ENCODE peak calls at places on chromosomes 16 and 17, in six cellular contexts. H, S, E, Y, X and Q are unnamed samples.

GRCh38 chr16:68370921-68371651 is 60.3 kb downstream of the PRMT7 start:
- DNase-seq in H (no peak), S (no peak), E (no peak), Y (no peak), X (no peak), Q (no peak)

GRCh38 chr16:29986931-29987330 is 8.5 kb downstream of the HIRIP3 start:
- DNase-seq in H (no peak), S (no peak), E (no peak), Y (no peak), X (no peak), Q (no peak)

GRCh38 chr17:72984145-72984924 is 108.2 kb downstream of the SLC39A11 start:
- DNase-seq in H (no peak), S (no peak), E (no peak), Y (peak), X (no peak), Q (no peak)

GRCh38 chr16:69443809-69444611 is 19.6 kb downstream of the CYB5B start:
- DNase-seq in H (peak), S (no peak), E (no peak), Y (no peak), X (no peak), Q (no peak)

GRCh38 chr16:17467923-17468540 is 2.7 kb downstream of the XYLT1 start:
- DNase-seq in H (peak), S (peak), E (peak), Y (peak), X (peak), Q (no peak)

GRCh38 chr16:65083181-65083845 is 38.5 kb downstream of the CDH11 start:
- DNase-seq in H (no peak), S (no peak), E (no peak), Y (no peak), X (no peak), Q (no peak)

GRCh38 chr16:69894675-69895074 is 56.5 kb upstream of the CLEC18A start:
- DNase-seq in H (no peak), S (no peak), E (peak), Y (no peak), X (no peak), Q (no peak)

GRCh38 chr16:71424626-71425025 is 17.2 kb downstream of the TLE7 start:
- DNase-seq in H (no peak), S (no peak), E (no peak), Y (no peak), X (no peak), Q (no peak)

GRCh38 chr17:3695723-3696411 is at the start of gene P2RX5:
- DNase-seq in H (no peak), S (no peak), E (peak), Y (peak), X (peak), Q (no peak)

GRCh38 chr16:1134776-1135458 is 18.0 kb upstream of the CACNA1H start:
- DNase-seq in H (no peak), S (no peak), E (no peak), Y (no peak), X (no peak), Q (no peak)

GRCh38 chr17:46964315-46965265 is 14.5 kb downstream of the RPRML start:
- DNase-seq in H (no peak), S (no peak), E (peak), Y (peak), X (no peak), Q (no peak)

GRCh38 chr16:78628526-78628925 is 529.1 kb downstream of the WWOX start:
- DNase-seq in H (no peak), S (no peak), E (no peak), Y (no peak), X (no peak), Q (no peak)

GRCh38 chr16:80936410-80936809 is 70.3 kb downstream of the CMC2 start:
- DNase-seq in H (no peak), S (no peak), E (no peak), Y (peak), X (no peak), Q (peak)

GRCh38 chr17:6711681-6712057 is 1.5 kb downstream of the SLC13A5 start:
- DNase-seq in H (no peak), S (peak), E (no peak), Y (no peak), X (no peak), Q (peak)

GRCh38 chr17:79795795-79796569 is 895 bp downstream of the CBX8 start:
- DNase-seq in H (no peak), S (no peak), E (no peak), Y (no peak), X (no peak), Q (no peak)

GRCh38 chr16:75025766-75026165 is 26.9 kb downstream of the ZNRF1 start:
- DNase-seq in H (no peak), S (no peak), E (no peak), Y (no peak), X (no peak), Q (no peak)

GRCh38 chr17:82080789-82081464 is 15.3 kb upstream of the DUS1L start:
- DNase-seq in H (no peak), S (no peak), E (no peak), Y (no peak), X (no peak), Q (no peak)

GRCh38 chr16:56197227-56197992 is 6.1 kb downstream of the GNAO1 start:
- DNase-seq in H (no peak), S (no peak), E (no peak), Y (no peak), X (no peak), Q (no peak)

GRCh38 chr17:55237268-55237667 is 27.5 kb upstream of the HLF start:
- DNase-seq in H (no peak), S (no peak), E (no peak), Y (no peak), X (no peak), Q (no peak)

GRCh38 chr16:21100447-21100846 is 50.2 kb downstream of the DNAH3 start:
- DNase-seq in H (no peak), S (no peak), E (no peak), Y (peak), X (no peak), Q (no peak)

GRCh38 chr16:84481051-84481735 is 23.3 kb downstream of the MEAK7 start:
- DNase-seq in H (no peak), S (no peak), E (no peak), Y (no peak), X (no peak), Q (peak)

GRCh38 chr16:67537270-67537635 is 8.6 kb downstream of the RIPOR1 start:
- DNase-seq in H (no peak), S (no peak), E (peak), Y (no peak), X (peak), Q (no peak)

GRCh38 chr17:62933986-62934385 is 32.0 kb upstream of the TANC2 start:
- DNase-seq in H (no peak), S (no peak), E (peak), Y (no peak), X (no peak), Q (peak)

GRCh38 chr17:43758086-43758485 is 505 bp downstream of the SOST start:
- DNase-seq in H (no peak), S (no peak), E (no peak), Y (no peak), X (no peak), Q (no peak)

GRCh38 chr17:39222866-39223834 is 2.6 kb downstream of the STAC2 start:
- DNase-seq in H (no peak), S (no peak), E (no peak), Y (peak), X (no peak), Q (no peak)

GRCh38 chr17:82314721-82315605 is 2.4 kb downstream of the CD7 start:
- DNase-seq in H (no peak), S (no peak), E (no peak), Y (no peak), X (no peak), Q (no peak)

GRCh38 chr17:9331512-9332163 is 244.0 kb downstream of the STX8 start:
- DNase-seq in H (no peak), S (no peak), E (no peak), Y (no peak), X (no peak), Q (no peak)

GRCh38 chr17:42795061-42795460 is 3.4 kb downstream of the COA3 start:
- DNase-seq in H (no peak), S (no peak), E (no peak), Y (no peak), X (no peak), Q (no peak)

GRCh38 chr16:84082835-84083569 is 33.7 kb downstream of the MBTPS1 start:
- DNase-seq in H (no peak), S (no peak), E (no peak), Y (no peak), X (no peak), Q (no peak)

GRCh38 chr17:19249681-19250080 is 12.5 kb downstream of the EPN2 start:
- DNase-seq in H (peak), S (no peak), E (no peak), Y (no peak), X (no peak), Q (no peak)

GRCh38 chr17:78140169-78141051 is 5.8 kb upstream of the C17orf99 start:
- DNase-seq in H (peak), S (peak), E (peak), Y (peak), X (peak), Q (no peak)

GRCh38 chr16:66849021-66849420 is 4.8 kb downstream of the CA7 start:
- DNase-seq in H (no peak), S (no peak), E (no peak), Y (no peak), X (no peak), Q (no peak)

GRCh38 chr16:8569650-8570338 is 20.5 kb downstream of the TMEM114 start:
- DNase-seq in H (no peak), S (no peak), E (no peak), Y (no peak), X (peak), Q (no peak)

GRCh38 chr16:66695935-66696668 is 441 bp downstream of the CMTM4 start:
- DNase-seq in H (no peak), S (no peak), E (peak), Y (peak), X (peak), Q (no peak)

GRCh38 chr17:46733837-46734516 is 84.5 kb downstream of the WNT3 start:
- DNase-seq in H (no peak), S (no peak), E (no peak), Y (peak), X (no peak), Q (no peak)

GRCh38 chr17:28365487-28365886 is 488 bp upstream of the SEBOX start:
- DNase-seq in H (no peak), S (no peak), E (no peak), Y (no peak), X (no peak), Q (no peak)

GRCh38 chr17:28368306-28368831 is 1.7 kb downstream of the VTN start:
- DNase-seq in H (no peak), S (peak), E (no peak), Y (no peak), X (no peak), Q (no peak)

GRCh38 chr17:28364665-28365363 is at the start of gene SEBOX:
- DNase-seq in H (no peak), S (no peak), E (no peak), Y (no peak), X (no peak), Q (no peak)

GRCh38 chr17:28367641-28368305 is 2.3 kb downstream of the VTN start:
- DNase-seq in H (no peak), S (no peak), E (no peak), Y (no peak), X (no peak), Q (no peak)

GRCh38 chr17:28366605-28367004 is 1.6 kb upstream of the SEBOX start:
- DNase-seq in H (no peak), S (no peak), E (no peak), Y (no peak), X (no peak), Q (no peak)
- TF ChIP-seq CTCF in H (no peak), S (no peak), E (no peak), Y (no peak), X (no peak), Q (no peak)

DNA sequence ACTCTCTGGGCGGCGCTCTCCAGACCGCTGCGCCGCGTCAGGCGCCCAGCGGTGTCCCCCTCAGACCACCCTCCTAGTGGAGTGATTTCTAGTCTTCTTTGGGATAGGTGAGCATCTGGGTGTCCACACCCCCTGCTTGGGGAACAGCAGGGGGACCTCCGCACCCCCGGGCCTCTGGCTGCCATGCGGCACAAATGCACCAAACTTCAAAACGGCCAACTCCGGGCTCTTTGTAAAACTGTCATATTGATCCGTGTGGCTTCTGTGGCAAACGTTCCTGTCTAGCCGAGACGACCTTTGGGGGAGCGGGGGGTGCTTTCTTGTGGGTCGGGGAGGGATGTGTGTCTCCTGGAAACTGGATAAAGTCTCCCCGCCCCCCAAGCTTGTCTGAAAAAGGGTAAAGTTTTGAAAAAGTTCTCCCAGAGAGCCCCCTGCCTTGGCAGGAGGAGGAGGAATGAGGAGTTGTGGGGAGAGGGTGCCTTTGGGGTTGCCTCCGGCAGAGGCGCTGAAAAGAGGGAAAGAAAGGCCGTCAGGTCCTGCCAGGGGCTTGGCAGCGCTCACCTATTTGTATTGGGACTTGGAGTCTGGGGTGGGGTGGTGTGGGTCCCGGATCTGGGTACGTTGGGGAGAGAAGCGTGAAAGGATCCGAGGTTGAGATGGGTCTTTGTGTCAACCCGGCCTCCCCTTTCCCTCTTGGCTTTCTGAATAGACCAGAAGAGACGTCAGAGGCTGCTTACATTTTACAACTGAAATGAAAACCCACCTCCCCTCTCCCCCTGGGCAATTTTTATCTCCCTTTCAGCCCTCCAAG is 2.2 kb upstream of the CHD3 start:
- DNase-seq in H (peak), S (no peak), E (peak), Y (peak), X (peak), Q (no peak)
- TF ChIP-seq CTCF in H (no peak), S (peak), E (peak), Y (no peak), X (no peak), Q (no peak)

GRCh38 chr16:31334934-31335333 is 20.0 kb upstream of the ITGAX start:
- DNase-seq in H (no peak), S (no peak), E (no peak), Y (no peak), X (no peak), Q (peak)
- TF ChIP-seq CTCF in H (no peak), S (no peak), E (no peak), Y (no peak), X (no peak), Q (no peak)

DNA sequence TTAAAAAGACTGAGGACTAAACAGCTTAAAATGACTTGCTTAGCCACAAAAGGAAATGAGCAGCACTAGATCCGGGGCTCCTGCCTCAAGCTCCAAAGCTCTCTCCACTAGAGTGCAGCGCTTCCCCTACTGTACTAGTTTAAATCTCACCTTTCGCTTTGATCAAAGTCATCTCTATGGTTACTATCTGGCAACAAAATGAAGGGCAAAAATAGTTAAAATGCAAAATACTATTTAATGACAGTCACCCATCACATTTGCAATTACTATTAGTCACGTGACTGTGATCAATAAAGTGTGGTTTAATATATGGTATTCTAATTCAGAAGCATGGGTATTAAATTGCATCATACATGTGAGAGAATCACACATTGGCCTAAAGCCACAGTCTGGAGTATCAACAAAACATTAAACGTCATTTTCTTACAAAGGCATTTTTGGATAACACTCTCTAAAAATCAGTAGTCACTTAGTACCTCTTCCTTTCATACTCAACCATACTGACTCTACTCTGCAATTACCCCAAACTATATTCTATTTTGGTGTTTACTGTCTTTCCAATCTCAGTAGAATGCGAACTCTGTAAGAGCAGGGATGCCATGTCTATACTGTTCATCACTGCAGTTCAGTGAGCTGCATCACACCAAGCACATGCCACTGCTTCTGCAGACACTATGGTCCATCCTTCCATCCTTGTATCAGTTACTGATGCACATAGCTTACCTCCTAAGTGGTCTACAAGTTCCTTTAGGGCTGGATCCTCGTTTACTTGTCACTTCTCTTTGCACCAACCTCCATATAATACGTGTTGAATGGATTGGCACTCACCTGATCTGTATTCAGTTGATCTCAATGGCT is 6.2 kb downstream of the PSMD12 start:
- DNase-seq in H (no peak), S (no peak), E (peak), Y (peak), X (no peak), Q (no peak)
- TF ChIP-seq CTCF in H (no peak), S (peak), E (peak), Y (peak), X (no peak), Q (peak)